ENCODE peak calls at places on chromosome 5, in seven cellular contexts. X is iPS-NIHi11; J is ACHN; D is MV-4-11; R is naive thymus-derived CD4-positive, alpha-beta T cell; I is H54; V is H4. G is an unnamed sample.

GRCh38 chr5:923473-923873 is 30.8 kb downstream of the TRIP13 start:
- DNase-seq in D (peak; percentile 79), R (peak; percentile 71), I (no peak), V (peak; percentile 79), X (peak; percentile 93), J (peak; percentile 66), G (peak; percentile 64)

GRCh38 chr5:112217847-112218579 is 201.1 kb downstream of the EPB41L4A start:
- DNase-seq in V (no peak), J (no peak), I (no peak), X (no peak), R (no peak), D (no peak), G (no peak)

GRCh38 chr5:94524841-94525697 is 93.3 kb downstream of the KIAA0825 start:
- DNase-seq in J (peak; percentile 48), V (peak; percentile 48), R (peak; percentile 43), D (peak; percentile 64), X (peak; percentile 38), I (no peak), G (peak; percentile 5)

GRCh38 chr5:164207646-164208045 is 702.2 kb downstream of the MAT2B start:
- DNase-seq in I (no peak), X (no peak), R (no peak), V (no peak), J (no peak), D (no peak), G (no peak)

GRCh38 chr5:60668715-60669304 is 31.2 kb downstream of the DEPDC1B start:
- DNase-seq in X (no peak), R (peak; percentile 21), I (no peak), D (peak; percentile 47), V (no peak), J (peak; percentile 44), G (peak; percentile 29)

GRCh38 chr5:94700592-94700991 is 82.1 kb downstream of the SLF1 start:
- DNase-seq in X (no peak), I (no peak), R (no peak), J (peak; percentile 12), D (no peak), V (no peak), G (no peak)

GRCh38 chr5:171808951-171809350 is 23.3 kb downstream of the SMIM23 start:
- DNase-seq in V (no peak), D (no peak), R (no peak), J (no peak), I (peak; percentile 42), X (no peak), G (no peak)

GRCh38 chr5:134554319-134555222 is 29.1 kb downstream of the JADE2 start:
- DNase-seq in I (no peak), R (no peak), D (no peak), V (peak; percentile 98), J (peak; percentile 84), X (peak; percentile 43), G (peak; percentile 69)

GRCh38 chr5:113061851-113062631 is 85.4 kb downstream of the DCP2 start:
- DNase-seq in J (peak; percentile 69), D (no peak), X (no peak), R (peak; percentile 36), I (peak; percentile 30), V (no peak), G (no peak)

GRCh38 chr5:139849501-139849900 is 53.9 kb downstream of the PSD2 start:
- DNase-seq in R (no peak), J (no peak), X (no peak), I (no peak), V (no peak), D (no peak), G (no peak)

GRCh38 chr5:39117401-39117800 is 43.2 kb upstream of the RICTOR start:
- DNase-seq in R (no peak), X (no peak), D (no peak), I (no peak), J (no peak), V (peak; percentile 35), G (no peak)